ENCODE peak calls at places on chromosome 10, in seven cellular contexts. T, I, Z, C, D, X and Q are unnamed samples.

GRCh38 chr10:100346351-100346764 is 675 bp upstream of the SCD start:
- DNase-seq in I (peak), C (peak), T (peak), Z (peak), D (peak), X (peak), Q (peak)

GRCh38 chr10:102455893-102456471 is 4.6 kb upstream of the C10orf95 start:
- DNase-seq in C (no peak), X (no peak), Z (peak), D (peak), T (peak), I (no peak), Q (no peak)

GRCh38 chr10:48496831-48497792 is 107.8 kb downstream of the ARHGAP22 start:
- DNase-seq in X (peak), T (peak), D (peak), C (peak), I (no peak), Z (peak), Q (no peak)

GRCh38 chr10:15369642-15370211 is 1.4 kb downstream of the FAM171A1 start:
- DNase-seq in C (no peak), T (no peak), X (peak), I (peak), Z (no peak), D (no peak), Q (no peak)

GRCh38 chr10:110893559-110894179 is 21.9 kb downstream of the PDCD4 start:
- DNase-seq in C (no peak), D (no peak), X (no peak), T (peak), Z (peak), I (no peak), Q (no peak)

GRCh38 chr10:106958591-106959328 is 205.7 kb downstream of the SORCS1 start:
- DNase-seq in X (no peak), C (no peak), D (no peak), Z (no peak), I (no peak), T (no peak), Q (no peak)

GRCh38 chr10:13271552-13272163 is 28.2 kb downstream of the PHYH start:
- DNase-seq in Z (no peak), D (no peak), I (peak), T (no peak), C (peak), X (peak), Q (peak)

GRCh38 chr10:35758086-35758485 is 116.0 kb upstream of the FZD8 start:
- DNase-seq in T (no peak), Z (peak), C (no peak), I (no peak), X (no peak), D (no peak), Q (no peak)

GRCh38 chr10:15245530-15245929 is 77.0 kb upstream of the NMT2 start:
- DNase-seq in Z (peak), T (no peak), D (no peak), X (no peak), I (no peak), C (no peak), Q (peak)

GRCh38 chr10:86360657-86361056 is 5.9 kb downstream of the GRID1 start:
- DNase-seq in D (no peak), T (no peak), C (no peak), Z (no peak), X (no peak), I (no peak), Q (no peak)

GRCh38 chr10:71708897-71709882 is 10.4 kb downstream of the C10orf105 start:
- DNase-seq in T (no peak), D (no peak), I (no peak), C (no peak), Z (no peak), X (no peak), Q (no peak)

GRCh38 chr10:2761971-2762370 is 305.4 kb upstream of the PFKP start:
- DNase-seq in T (no peak), X (no peak), I (no peak), Z (no peak), C (no peak), D (no peak), Q (no peak)

GRCh38 chr10:69766161-69766910 is 35.4 kb upstream of the COL13A1 start:
- DNase-seq in Z (peak), X (no peak), I (no peak), T (no peak), C (no peak), D (peak), Q (no peak)

GRCh38 chr10:86102031-86102430 is 264.6 kb downstream of the GRID1 start:
- DNase-seq in C (no peak), X (no peak), Z (no peak), T (no peak), D (no peak), I (no peak), Q (no peak)

GRCh38 chr10:4501306-4501705 is 324.7 kb upstream of the AKR1E2 start:
- DNase-seq in D (no peak), Z (peak), I (no peak), X (no peak), C (no peak), T (no peak), Q (no peak)

GRCh38 chr10:64867501-64867962 is 1346.3 kb downstream of the REEP3 start:
- DNase-seq in Z (no peak), D (no peak), X (no peak), I (no peak), C (no peak), T (no peak), Q (no peak)

GRCh38 chr10:46310143-46310514 is 23.3 kb downstream of the ANTXRL start:
- DNase-seq in D (no peak), C (peak), T (no peak), Z (no peak), X (no peak), I (no peak), Q (no peak)

GRCh38 chr10:43249151-43249961 is 17.5 kb downstream of the RASGEF1A start:
- DNase-seq in D (no peak), Z (no peak), T (no peak), I (no peak), C (peak), X (peak), Q (no peak)

GRCh38 chr10:73529089-73529832 is 33.4 kb upstream of the PPP3CB start:
- DNase-seq in X (peak), I (peak), Z (peak), C (peak), T (peak), D (peak), Q (peak)

GRCh38 chr10:71778071-71778470 is 4.8 kb upstream of the VSIR start:
- DNase-seq in T (no peak), I (no peak), D (no peak), C (no peak), X (no peak), Z (no peak), Q (no peak)

GRCh38 chr10:77605466-77605865 is 32.1 kb downstream of the KCNMA1 start:
- DNase-seq in X (no peak), Z (no peak), D (no peak), T (no peak), C (no peak), I (no peak), Q (no peak)

GRCh38 chr10:77604941-77605351 is 32.7 kb downstream of the KCNMA1 start:
- DNase-seq in D (no peak), I (no peak), C (no peak), X (no peak), Z (no peak), T (no peak), Q (no peak)

GRCh38 chr10:77608281-77608680 is 29.3 kb downstream of the KCNMA1 start:
- DNase-seq in T (no peak), C (no peak), Z (no peak), X (no peak), D (no peak), I (no peak), Q (no peak)

GRCh38 chr10:77604063-77604462 is 33.5 kb downstream of the KCNMA1 start:
- DNase-seq in Z (no peak), T (no peak), I (no peak), D (no peak), X (no peak), C (no peak), Q (no peak)

GRCh38 chr10:77606751-77607150 is 30.9 kb downstream of the KCNMA1 start:
- DNase-seq in C (no peak), X (no peak), T (peak), Z (no peak), D (no peak), I (no peak), Q (no peak)
- TF ChIP-seq CTCF in C (no peak), X (no peak), T (no peak), Z (no peak), D (no peak), I (no peak), Q (no peak)

DNA sequence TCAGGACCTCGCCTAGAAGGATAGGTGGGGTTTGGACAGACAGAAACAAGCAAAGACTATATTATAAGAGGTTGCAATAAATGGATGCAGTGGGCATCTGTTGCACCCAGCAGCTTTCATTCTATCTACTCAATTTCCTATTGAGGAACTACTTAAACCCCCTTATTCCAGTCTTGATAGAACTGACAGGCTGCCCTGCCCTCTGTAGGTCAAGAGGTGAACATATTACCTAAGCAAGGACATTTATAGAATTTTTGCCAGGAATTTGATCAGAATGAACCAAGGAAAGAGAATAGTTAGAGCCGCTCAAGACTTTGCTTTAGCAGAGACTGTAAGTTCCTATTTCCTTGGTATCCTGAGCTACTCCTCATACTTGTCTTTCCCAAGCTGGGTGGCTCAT is 9.5 kb downstream of the VTI1A start:
- DNase-seq in I (no peak), C (no peak), X (no peak), Z (no peak), T (no peak), D (no peak), Q (peak)
- TF ChIP-seq CTCF in I (no peak), C (no peak), X (no peak), Z (no peak), T (no peak), D (no peak), Q (peak)

GRCh38 chr10:119026301-119027110 is 3.0 kb upstream of the NANOS1 start:
- DNase-seq in Z (peak), D (no peak), I (no peak), C (no peak), T (no peak), X (no peak), Q (no peak)

GRCh38 chr10:119030421-119031250 is 1.1 kb downstream of the NANOS1 start:
- DNase-seq in I (peak), D (no peak), C (peak), T (peak), X (peak), Z (peak), Q (peak)

GRCh38 chr10:119031496-119032059 is 2.1 kb downstream of the NANOS1 start:
- DNase-seq in X (no peak), C (no peak), Z (peak), I (no peak), T (no peak), D (no peak), Q (no peak)

GRCh38 chr10:119029613-119030420 is at the start of gene NANOS1:
- DNase-seq in C (no peak), Z (no peak), X (no peak), T (no peak), D (no peak), I (peak), Q (peak)

DNA sequence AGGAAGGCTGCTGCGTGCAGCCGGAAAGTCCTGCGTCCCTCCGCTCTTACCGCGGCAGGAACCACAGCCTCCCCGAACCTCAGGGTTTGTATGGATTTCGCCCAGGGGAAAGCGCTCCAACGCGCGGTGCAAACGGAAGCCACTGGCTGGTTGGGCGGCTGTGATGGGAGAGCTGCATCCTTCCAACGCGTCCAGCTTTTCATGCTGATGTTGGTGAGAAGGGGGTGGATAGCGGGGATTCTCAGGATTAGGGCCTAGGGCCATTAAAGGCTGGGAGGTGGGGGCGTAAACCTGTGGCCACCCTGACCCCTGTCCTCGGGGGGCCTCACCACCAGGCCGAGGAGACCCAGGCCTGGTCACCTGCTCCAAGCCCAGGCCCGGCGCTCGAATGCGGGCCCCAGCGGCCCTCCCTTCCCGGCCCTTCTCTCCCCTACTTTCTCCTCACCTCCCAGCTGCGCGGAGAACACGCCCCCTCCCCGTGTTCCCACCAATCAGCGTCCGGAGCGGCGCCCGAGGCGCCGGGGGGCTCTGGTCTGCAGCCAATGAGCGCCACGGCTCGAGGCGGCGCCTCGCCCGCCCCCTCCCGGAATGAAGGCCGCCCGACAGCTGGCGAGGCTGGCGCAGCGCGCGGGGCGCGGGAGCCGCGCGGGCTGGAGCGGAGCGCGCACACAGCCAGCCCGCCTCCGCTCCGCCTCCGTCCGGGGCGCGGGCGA is 458 bp upstream of the NANOS1 start:
- DNase-seq in X (peak), C (peak), I (peak), D (peak), Z (peak), T (peak), Q (peak)
- TF ChIP-seq CTCF in X (peak), C (peak), I (no peak), D (no peak), Z (peak), T (peak), Q (no peak)

GRCh38 chr10:79267449-79267848 is 79.8 kb upstream of the PPIF start:
- DNase-seq in C (no peak), X (no peak), T (no peak), Z (no peak), D (no peak), I (no peak), Q (no peak)
- TF ChIP-seq CTCF in C (no peak), X (no peak), T (no peak), Z (peak), D (no peak), I (no peak), Q (peak)

GRCh38 chr10:125001313-125002043 is 59.6 kb downstream of the ZRANB1 start:
- DNase-seq in I (peak), D (no peak), T (peak), C (peak), Z (no peak), X (peak), Q (no peak)

GRCh38 chr10:125002044-125002422 is 60.1 kb downstream of the ZRANB1 start:
- DNase-seq in D (no peak), T (no peak), C (no peak), X (no peak), I (no peak), Z (no peak), Q (no peak)

GRCh38 chr10:124999433-125000365 is 57.8 kb downstream of the ZRANB1 start:
- DNase-seq in X (peak), Z (peak), D (peak), T (no peak), C (peak), I (no peak), Q (no peak)

GRCh38 chr10:124998624-124999291 is 56.8 kb downstream of the ZRANB1 start:
- DNase-seq in Z (no peak), X (peak), I (no peak), T (no peak), C (peak), D (no peak), Q (no peak)

DNA sequence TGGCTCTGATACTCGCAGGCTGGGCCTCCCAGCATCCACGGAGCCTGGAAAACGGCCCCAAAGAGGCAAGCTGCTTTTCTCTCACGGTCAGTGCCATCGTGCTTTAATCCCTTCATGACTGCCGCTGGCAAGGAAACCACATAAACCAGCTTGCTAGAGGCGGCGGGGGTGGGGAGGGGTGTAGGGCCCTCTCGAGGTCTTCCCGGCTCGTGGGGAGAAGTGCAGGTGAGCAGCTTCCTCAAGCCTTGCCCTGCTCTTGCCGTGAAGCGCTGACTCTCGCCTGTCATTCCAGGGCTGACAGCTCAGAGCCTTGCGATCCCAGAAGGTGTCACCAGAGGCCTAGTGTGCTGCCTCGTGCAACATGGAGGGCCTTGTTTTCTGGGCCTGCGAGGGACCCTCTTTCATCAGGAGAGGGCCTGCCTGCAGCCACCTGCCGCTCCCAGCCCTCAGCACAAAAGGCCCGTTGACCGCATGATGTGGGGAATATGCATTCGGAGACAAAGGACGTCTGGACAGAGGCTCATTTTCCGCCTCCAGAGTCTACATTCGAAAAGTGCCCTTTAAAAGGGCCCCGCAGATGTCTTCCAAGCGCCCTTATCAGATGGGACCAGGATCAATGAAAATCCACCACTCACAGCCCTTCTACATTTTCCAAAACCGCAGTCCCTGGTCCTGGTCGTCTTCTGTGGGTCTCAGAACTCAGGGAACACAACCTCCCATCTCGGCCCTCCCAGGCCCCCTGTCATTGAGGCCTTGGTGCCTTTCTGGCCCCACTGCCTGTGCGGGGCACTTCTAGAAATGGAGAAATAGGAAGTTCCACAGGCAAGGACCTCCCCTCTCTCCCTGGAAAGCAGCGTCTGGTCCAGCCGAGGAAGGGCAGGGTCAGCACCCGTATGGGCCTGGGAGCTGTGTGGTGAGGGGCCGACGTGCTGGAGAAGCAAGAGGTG is 58.7 kb downstream of the ZRANB1 start:
- DNase-seq in D (no peak), I (peak), C (peak), Z (no peak), X (peak), T (no peak), Q (no peak)
- TF ChIP-seq CTCF in D (peak), I (no peak), C (peak), Z (no peak), X (peak), T (no peak), Q (no peak)

GRCh38 chr10:30154126-30154525 is 94.7 kb upstream of the JCAD start:
- DNase-seq in X (no peak), T (no peak), I (no peak), Z (no peak), D (no peak), C (peak), Q (no peak)

GRCh38 chr10:30154561-30154960 is 95.2 kb upstream of the JCAD start:
- DNase-seq in D (no peak), Z (no peak), C (no peak), X (no peak), I (no peak), T (no peak), Q (no peak)

GRCh38 chr10:30155401-30155800 is 96.0 kb upstream of the JCAD start:
- DNase-seq in T (no peak), I (no peak), Z (no peak), D (no peak), X (no peak), C (peak), Q (no peak)

GRCh38 chr10:30151581-30152389 is 92.4 kb upstream of the JCAD start:
- DNase-seq in Z (peak), D (peak), T (peak), C (peak), X (no peak), I (no peak), Q (peak)
- TF ChIP-seq CTCF in Z (no peak), D (peak), T (no peak), C (no peak), X (no peak), I (no peak), Q (no peak)

GRCh38 chr10:23493711-23494110 is 54.8 kb downstream of the OTUD1 start:
- DNase-seq in Z (no peak), X (no peak), C (no peak), I (no peak), D (no peak), T (no peak), Q (peak)

DNA sequence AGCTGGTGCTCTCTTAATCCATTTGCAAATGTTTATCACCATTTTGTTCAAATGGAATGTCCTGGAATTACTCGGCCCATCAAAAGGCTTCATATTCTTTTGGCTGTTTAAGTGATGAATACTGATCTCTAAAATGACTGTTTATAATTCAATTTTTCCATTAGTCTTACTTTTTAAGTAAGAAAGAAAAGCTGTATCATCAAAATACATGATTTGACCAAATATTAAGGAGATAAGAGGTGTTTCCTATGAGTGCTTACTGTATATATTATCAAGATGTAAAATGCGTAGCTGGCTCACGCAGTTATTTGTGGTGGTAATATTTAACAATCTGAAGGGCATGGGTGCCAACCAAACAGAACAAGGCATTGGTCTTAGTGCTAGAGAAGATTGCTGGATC is 51.2 kb downstream of the OTUD1 start:
- DNase-seq in I (no peak), X (no peak), D (no peak), Z (no peak), T (no peak), C (no peak), Q (no peak)
- TF ChIP-seq CTCF in I (no peak), X (no peak), D (no peak), Z (no peak), T (no peak), C (no peak), Q (no peak)

DNA sequence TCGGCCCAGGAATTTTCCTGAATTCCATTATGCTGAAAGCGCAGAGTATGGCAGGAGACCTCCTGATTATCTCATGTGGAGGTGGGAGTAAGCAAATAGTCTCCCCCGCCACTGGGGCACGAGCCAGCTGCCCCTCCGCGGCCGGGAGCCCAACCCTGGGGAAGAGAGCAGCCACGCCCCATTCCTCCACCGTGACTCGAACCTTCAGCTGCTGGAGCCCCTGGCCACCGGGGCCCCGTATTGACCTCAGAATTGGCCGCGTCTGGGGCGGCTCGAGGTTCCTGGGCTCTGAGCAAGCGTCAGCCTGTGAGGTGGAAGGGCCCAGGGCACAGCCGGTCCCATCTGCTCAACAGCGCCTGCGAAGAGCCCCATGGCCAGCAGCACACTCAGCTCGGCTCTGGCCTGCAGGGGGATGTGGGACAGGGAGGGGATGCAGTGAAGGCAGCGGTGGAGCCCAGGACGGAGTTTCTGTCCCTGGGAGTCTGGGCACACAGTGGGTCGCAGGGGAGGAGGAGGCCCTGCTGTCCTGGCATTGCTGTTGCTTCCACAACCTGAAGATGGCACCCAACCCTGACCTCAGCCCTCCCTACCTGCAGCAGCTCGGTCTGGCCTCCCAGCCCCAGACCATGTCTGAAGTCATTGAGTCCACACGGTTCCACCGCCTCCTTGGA is 97.8 kb downstream of the CHST15 start:
- DNase-seq in I (peak), X (peak), T (peak), C (peak), D (peak), Z (peak), Q (peak)
- TF ChIP-seq CTCF in I (peak), X (peak), T (peak), C (peak), D (peak), Z (peak), Q (peak)